ENCODE peak calls at places on chromosomes 3 and 15, in five cellular contexts. V is upper lobe of right lung, S is T-helper 9 cell, P is neural crest cell, D is T1000. N is an unnamed sample.

GRCh38 chr3:107670991-107671390 is 148.2 kb downstream of the BBX start:
- DNase-seq in P (no peak), S (no peak), V (no peak), D (no peak), N (no peak)

GRCh38 chr15:68586274-68586961 is 7.6 kb downstream of the CORO2B start:
- DNase-seq in P (no peak), V (peak; percentile 54), D (peak; percentile 73), S (no peak), N (no peak)

GRCh38 chr3:81761904-81762565 is 590 bp upstream of the GBE1 start:
- DNase-seq in V (no peak), D (no peak), P (no peak), S (no peak), N (no peak)

GRCh38 chr3:127082066-127082465 is 99.2 kb downstream of the PLXNA1 start:
- DNase-seq in D (no peak), V (peak; percentile 22), P (no peak), S (no peak), N (no peak)

GRCh38 chr3:59818033-59818936 is 768.5 kb upstream of the CFAP20DC start:
- DNase-seq in P (no peak), V (peak; percentile 69), S (no peak), D (peak; percentile 84), N (no peak)

GRCh38 chr3:166663194-166663593 is 716.9 kb downstream of the ZBBX start:
- DNase-seq in P (no peak), S (no peak), D (peak; percentile 34), V (no peak), N (no peak)

GRCh38 chr15:73632670-73633058 is 525 bp downstream of the NPTN start:
- DNase-seq in V (no peak), P (peak; percentile 23), S (no peak), D (no peak), N (no peak)

GRCh38 chr3:150344079-150344478 is 64.0 kb upstream of the TSC22D2 start:
- DNase-seq in V (no peak), P (no peak), D (no peak), S (no peak), N (no peak)

GRCh38 chr3:169128579-169128978 is 534.9 kb downstream of the MECOM start:
- DNase-seq in P (no peak), V (no peak), D (no peak), S (no peak), N (no peak)

GRCh38 chr3:6108957-6109356 is 752.0 kb upstream of the GRM7 start:
- DNase-seq in P (no peak), S (no peak), V (no peak), D (no peak), N (no peak)

GRCh38 chr3:72118593-72118992 is 333.6 kb upstream of the PROK2 start:
- DNase-seq in V (no peak), P (no peak), D (no peak), S (no peak), N (no peak)

GRCh38 chr3:186599142-186599784 is 13.6 kb upstream of the AHSG start:
- DNase-seq in V (no peak), S (no peak), P (no peak), D (no peak), N (no peak)

GRCh38 chr3:49533786-49534519 is 20.3 kb upstream of the BSN start:
- DNase-seq in V (no peak), S (no peak), P (no peak), D (no peak), N (no peak)